ENCODE peak calls at places on chromosomes 13 and 19, in seven cellular contexts. One of them, this sample, is unnamed.

GRCh38 chr13:38670627-38671026 is 16.2 kb upstream of the FREM2 start:
- DNase-seq in tibial nerve: no peak
- DNase-seq in activated T-helper 1 cell treated with anti-CD3 and anti-CD28 coated beads, Interleukin-2, amount 50 U/mL, for 16 hours: no peak
- DNase-seq in kidney: no peak
- DNase-seq in effector memory CD8-positive, alpha-beta T cell: no peak
- DNase-seq in hepatocyte: no peak
- DNase-seq in activated CD8-positive, alpha-beta memory T cell treated with anti-CD3 and anti-CD28 coated beads for 4 hours: no peak
- DNase-seq in this sample: no peak

GRCh38 chr19:1393841-1394240 is 7.5 kb downstream of the GAMT start:
- DNase-seq in effector memory CD8-positive, alpha-beta T cell: no peak
- DNase-seq in activated CD8-positive, alpha-beta memory T cell treated with anti-CD3 and anti-CD28 coated beads for 4 hours: no peak
- DNase-seq in activated T-helper 1 cell treated with anti-CD3 and anti-CD28 coated beads, Interleukin-2, amount 50 U/mL, for 16 hours: no peak
- DNase-seq in hepatocyte: no peak
- DNase-seq in kidney: peak
- DNase-seq in tibial nerve: no peak
- DNase-seq in this sample: no peak

GRCh38 chr13:82698941-82699340 is 1183.3 kb downstream of the SLITRK1 start:
- DNase-seq in kidney: no peak
- DNase-seq in tibial nerve: no peak
- DNase-seq in effector memory CD8-positive, alpha-beta T cell: no peak
- DNase-seq in activated T-helper 1 cell treated with anti-CD3 and anti-CD28 coated beads, Interleukin-2, amount 50 U/mL, for 16 hours: no peak
- DNase-seq in hepatocyte: no peak
- DNase-seq in activated CD8-positive, alpha-beta memory T cell treated with anti-CD3 and anti-CD28 coated beads for 4 hours: no peak
- DNase-seq in this sample: no peak

GRCh38 chr19:49847731-49848696 is 2.9 kb upstream of the PTOV1 start:
- DNase-seq in tibial nerve: no peak
- DNase-seq in effector memory CD8-positive, alpha-beta T cell: no peak
- DNase-seq in kidney: no peak
- DNase-seq in activated T-helper 1 cell treated with anti-CD3 and anti-CD28 coated beads, Interleukin-2, amount 50 U/mL, for 16 hours: no peak
- DNase-seq in activated CD8-positive, alpha-beta memory T cell treated with anti-CD3 and anti-CD28 coated beads for 4 hours: no peak
- DNase-seq in hepatocyte: no peak
- DNase-seq in this sample: no peak

GRCh38 chr19:53881482-53882390 is at the start of gene PRKCG:
- DNase-seq in activated T-helper 1 cell treated with anti-CD3 and anti-CD28 coated beads, Interleukin-2, amount 50 U/mL, for 16 hours: peak
- DNase-seq in kidney: peak
- DNase-seq in effector memory CD8-positive, alpha-beta T cell: peak
- DNase-seq in activated CD8-positive, alpha-beta memory T cell treated with anti-CD3 and anti-CD28 coated beads for 4 hours: no peak
- DNase-seq in tibial nerve: no peak
- DNase-seq in hepatocyte: peak
- DNase-seq in this sample: no peak

GRCh38 chr13:46551410-46552301 is 1.3 kb upstream of the LRCH1 start:
- DNase-seq in activated CD8-positive, alpha-beta memory T cell treated with anti-CD3 and anti-CD28 coated beads for 4 hours: peak
- DNase-seq in kidney: peak
- DNase-seq in hepatocyte: peak
- DNase-seq in tibial nerve: peak
- DNase-seq in activated T-helper 1 cell treated with anti-CD3 and anti-CD28 coated beads, Interleukin-2, amount 50 U/mL, for 16 hours: peak
- DNase-seq in effector memory CD8-positive, alpha-beta T cell: peak
- DNase-seq in this sample: peak

GRCh38 chr13:61084983-61085382 is 330.7 kb downstream of the PCDH20 start:
- DNase-seq in effector memory CD8-positive, alpha-beta T cell: no peak
- DNase-seq in kidney: no peak
- DNase-seq in hepatocyte: no peak
- DNase-seq in activated CD8-positive, alpha-beta memory T cell treated with anti-CD3 and anti-CD28 coated beads for 4 hours: no peak
- DNase-seq in activated T-helper 1 cell treated with anti-CD3 and anti-CD28 coated beads, Interleukin-2, amount 50 U/mL, for 16 hours: no peak
- DNase-seq in tibial nerve: no peak
- DNase-seq in this sample: no peak

GRCh38 chr13:71240906-71241305 is 626.1 kb downstream of the DACH1 start:
- DNase-seq in effector memory CD8-positive, alpha-beta T cell: no peak
- DNase-seq in hepatocyte: peak
- DNase-seq in activated T-helper 1 cell treated with anti-CD3 and anti-CD28 coated beads, Interleukin-2, amount 50 U/mL, for 16 hours: no peak
- DNase-seq in activated CD8-positive, alpha-beta memory T cell treated with anti-CD3 and anti-CD28 coated beads for 4 hours: no peak
- DNase-seq in tibial nerve: no peak
- DNase-seq in kidney: no peak
- DNase-seq in this sample: no peak

GRCh38 chr13:108959254-108959653 is 329.8 kb downstream of the MYO16 start:
- DNase-seq in kidney: no peak
- DNase-seq in effector memory CD8-positive, alpha-beta T cell: no peak
- DNase-seq in hepatocyte: no peak
- DNase-seq in tibial nerve: no peak
- DNase-seq in activated CD8-positive, alpha-beta memory T cell treated with anti-CD3 and anti-CD28 coated beads for 4 hours: no peak
- DNase-seq in activated T-helper 1 cell treated with anti-CD3 and anti-CD28 coated beads, Interleukin-2, amount 50 U/mL, for 16 hours: no peak
- DNase-seq in this sample: no peak

GRCh38 chr13:107838592-107839161 is 376.7 kb downstream of the LIG4 start:
- DNase-seq in activated T-helper 1 cell treated with anti-CD3 and anti-CD28 coated beads, Interleukin-2, amount 50 U/mL, for 16 hours: no peak
- DNase-seq in activated CD8-positive, alpha-beta memory T cell treated with anti-CD3 and anti-CD28 coated beads for 4 hours: no peak
- DNase-seq in tibial nerve: no peak
- DNase-seq in kidney: no peak
- DNase-seq in hepatocyte: no peak
- DNase-seq in effector memory CD8-positive, alpha-beta T cell: no peak
- DNase-seq in this sample: no peak

GRCh38 chr13:69199664-69200063 is 908.0 kb upstream of the ATXN8OS start:
- DNase-seq in activated CD8-positive, alpha-beta memory T cell treated with anti-CD3 and anti-CD28 coated beads for 4 hours: no peak
- DNase-seq in hepatocyte: no peak
- DNase-seq in effector memory CD8-positive, alpha-beta T cell: no peak
- DNase-seq in kidney: no peak
- DNase-seq in tibial nerve: no peak
- DNase-seq in activated T-helper 1 cell treated with anti-CD3 and anti-CD28 coated beads, Interleukin-2, amount 50 U/mL, for 16 hours: no peak
- DNase-seq in this sample: no peak

GRCh38 chr13:51453308-51453958 is 597 bp upstream of the INTS6 start:
- DNase-seq in tibial nerve: peak
- DNase-seq in kidney: peak
- DNase-seq in effector memory CD8-positive, alpha-beta T cell: peak
- DNase-seq in hepatocyte: peak
- DNase-seq in activated CD8-positive, alpha-beta memory T cell treated with anti-CD3 and anti-CD28 coated beads for 4 hours: peak
- DNase-seq in activated T-helper 1 cell treated with anti-CD3 and anti-CD28 coated beads, Interleukin-2, amount 50 U/mL, for 16 hours: peak
- DNase-seq in this sample: peak

GRCh38 chr13:62357887-62358645 is 942.4 kb upstream of the PCDH20 start:
- DNase-seq in tibial nerve: no peak
- DNase-seq in effector memory CD8-positive, alpha-beta T cell: no peak
- DNase-seq in kidney: no peak
- DNase-seq in activated T-helper 1 cell treated with anti-CD3 and anti-CD28 coated beads, Interleukin-2, amount 50 U/mL, for 16 hours: no peak
- DNase-seq in activated CD8-positive, alpha-beta memory T cell treated with anti-CD3 and anti-CD28 coated beads for 4 hours: no peak
- DNase-seq in hepatocyte: peak
- DNase-seq in this sample: no peak

GRCh38 chr19:55962186-55962585 is 14.6 kb downstream of the NLRP8 start:
- DNase-seq in effector memory CD8-positive, alpha-beta T cell: no peak
- DNase-seq in activated CD8-positive, alpha-beta memory T cell treated with anti-CD3 and anti-CD28 coated beads for 4 hours: no peak
- DNase-seq in kidney: no peak
- DNase-seq in tibial nerve: no peak
- DNase-seq in hepatocyte: no peak
- DNase-seq in activated T-helper 1 cell treated with anti-CD3 and anti-CD28 coated beads, Interleukin-2, amount 50 U/mL, for 16 hours: no peak
- DNase-seq in this sample: no peak

GRCh38 chr19:42343344-42344110 is 18.1 kb downstream of the MEGF8 start:
- DNase-seq in effector memory CD8-positive, alpha-beta T cell: no peak
- DNase-seq in activated T-helper 1 cell treated with anti-CD3 and anti-CD28 coated beads, Interleukin-2, amount 50 U/mL, for 16 hours: no peak
- DNase-seq in activated CD8-positive, alpha-beta memory T cell treated with anti-CD3 and anti-CD28 coated beads for 4 hours: no peak
- DNase-seq in hepatocyte: peak
- DNase-seq in kidney: no peak
- DNase-seq in tibial nerve: no peak
- DNase-seq in this sample: no peak

GRCh38 chr19:51417107-51417806 is at the start of gene SIGLEC10:
- DNase-seq in activated CD8-positive, alpha-beta memory T cell treated with anti-CD3 and anti-CD28 coated beads for 4 hours: no peak
- DNase-seq in tibial nerve: no peak
- DNase-seq in kidney: peak
- DNase-seq in hepatocyte: no peak
- DNase-seq in activated T-helper 1 cell treated with anti-CD3 and anti-CD28 coated beads, Interleukin-2, amount 50 U/mL, for 16 hours: no peak
- DNase-seq in effector memory CD8-positive, alpha-beta T cell: no peak
- DNase-seq in this sample: no peak

GRCh38 chr13:113999618-113999910 is 25.7 kb upstream of the C13orf46 start:
- DNase-seq in activated CD8-positive, alpha-beta memory T cell treated with anti-CD3 and anti-CD28 coated beads for 4 hours: no peak
- DNase-seq in hepatocyte: no peak
- DNase-seq in effector memory CD8-positive, alpha-beta T cell: no peak
- DNase-seq in tibial nerve: no peak
- DNase-seq in kidney: peak
- DNase-seq in activated T-helper 1 cell treated with anti-CD3 and anti-CD28 coated beads, Interleukin-2, amount 50 U/mL, for 16 hours: no peak
- DNase-seq in this sample: peak

GRCh38 chr13:48580886-48581285 is 48.0 kb upstream of the RCBTB2 start:
- DNase-seq in hepatocyte: no peak
- DNase-seq in kidney: no peak
- DNase-seq in effector memory CD8-positive, alpha-beta T cell: no peak
- DNase-seq in tibial nerve: no peak
- DNase-seq in activated T-helper 1 cell treated with anti-CD3 and anti-CD28 coated beads, Interleukin-2, amount 50 U/mL, for 16 hours: no peak
- DNase-seq in activated CD8-positive, alpha-beta memory T cell treated with anti-CD3 and anti-CD28 coated beads for 4 hours: no peak
- DNase-seq in this sample: no peak

GRCh38 chr13:79637086-79637763 is 156.3 kb downstream of the NDFIP2 start:
- DNase-seq in hepatocyte: no peak
- DNase-seq in activated CD8-positive, alpha-beta memory T cell treated with anti-CD3 and anti-CD28 coated beads for 4 hours: no peak
- DNase-seq in effector memory CD8-positive, alpha-beta T cell: no peak
- DNase-seq in kidney: peak
- DNase-seq in activated T-helper 1 cell treated with anti-CD3 and anti-CD28 coated beads, Interleukin-2, amount 50 U/mL, for 16 hours: no peak
- DNase-seq in tibial nerve: no peak
- DNase-seq in this sample: no peak

GRCh38 chr19:4976412-4977298 is 7.7 kb downstream of the KDM4B start:
- DNase-seq in activated T-helper 1 cell treated with anti-CD3 and anti-CD28 coated beads, Interleukin-2, amount 50 U/mL, for 16 hours: no peak
- DNase-seq in tibial nerve: peak
- DNase-seq in effector memory CD8-positive, alpha-beta T cell: no peak
- DNase-seq in hepatocyte: peak
- DNase-seq in kidney: peak
- DNase-seq in activated CD8-positive, alpha-beta memory T cell treated with anti-CD3 and anti-CD28 coated beads for 4 hours: no peak
- DNase-seq in this sample: peak

GRCh38 chr13:110590577-110590976 is 24.8 kb upstream of the NAXD start:
- DNase-seq in activated T-helper 1 cell treated with anti-CD3 and anti-CD28 coated beads, Interleukin-2, amount 50 U/mL, for 16 hours: no peak
- DNase-seq in tibial nerve: no peak
- DNase-seq in activated CD8-positive, alpha-beta memory T cell treated with anti-CD3 and anti-CD28 coated beads for 4 hours: no peak
- DNase-seq in hepatocyte: no peak
- DNase-seq in effector memory CD8-positive, alpha-beta T cell: no peak
- DNase-seq in kidney: peak
- DNase-seq in this sample: no peak

GRCh38 chr13:113585828-113586355 is 1.3 kb downstream of the TFDP1 start:
- DNase-seq in hepatocyte: no peak
- DNase-seq in tibial nerve: no peak
- DNase-seq in activated T-helper 1 cell treated with anti-CD3 and anti-CD28 coated beads, Interleukin-2, amount 50 U/mL, for 16 hours: no peak
- DNase-seq in effector memory CD8-positive, alpha-beta T cell: no peak
- DNase-seq in kidney: peak
- DNase-seq in activated CD8-positive, alpha-beta memory T cell treated with anti-CD3 and anti-CD28 coated beads for 4 hours: no peak
- DNase-seq in this sample: no peak

GRCh38 chr13:75307370-75307984 is 174.5 kb downstream of the TBC1D4 start:
- DNase-seq in activated CD8-positive, alpha-beta memory T cell treated with anti-CD3 and anti-CD28 coated beads for 4 hours: no peak
- DNase-seq in kidney: no peak
- DNase-seq in hepatocyte: no peak
- DNase-seq in tibial nerve: no peak
- DNase-seq in effector memory CD8-positive, alpha-beta T cell: no peak
- DNase-seq in activated T-helper 1 cell treated with anti-CD3 and anti-CD28 coated beads, Interleukin-2, amount 50 U/mL, for 16 hours: no peak
- DNase-seq in this sample: no peak

GRCh38 chr13:111632906-111633305 is 312.5 kb downstream of the TEX29 start:
- DNase-seq in tibial nerve: no peak
- DNase-seq in kidney: no peak
- DNase-seq in activated T-helper 1 cell treated with anti-CD3 and anti-CD28 coated beads, Interleukin-2, amount 50 U/mL, for 16 hours: no peak
- DNase-seq in activated CD8-positive, alpha-beta memory T cell treated with anti-CD3 and anti-CD28 coated beads for 4 hours: no peak
- DNase-seq in effector memory CD8-positive, alpha-beta T cell: no peak
- DNase-seq in hepatocyte: peak
- DNase-seq in this sample: no peak

GRCh38 chr13:96181886-96182285 is 92.0 kb downstream of the HS6ST3 start:
- DNase-seq in effector memory CD8-positive, alpha-beta T cell: no peak
- DNase-seq in tibial nerve: no peak
- DNase-seq in hepatocyte: no peak
- DNase-seq in activated CD8-positive, alpha-beta memory T cell treated with anti-CD3 and anti-CD28 coated beads for 4 hours: no peak
- DNase-seq in kidney: no peak
- DNase-seq in activated T-helper 1 cell treated with anti-CD3 and anti-CD28 coated beads, Interleukin-2, amount 50 U/mL, for 16 hours: no peak
- DNase-seq in this sample: no peak

GRCh38 chr13:49641810-49642291 is 13.5 kb downstream of the ARL11 start:
- DNase-seq in tibial nerve: peak
- DNase-seq in kidney: no peak
- DNase-seq in effector memory CD8-positive, alpha-beta T cell: no peak
- DNase-seq in activated CD8-positive, alpha-beta memory T cell treated with anti-CD3 and anti-CD28 coated beads for 4 hours: no peak
- DNase-seq in hepatocyte: peak
- DNase-seq in activated T-helper 1 cell treated with anti-CD3 and anti-CD28 coated beads, Interleukin-2, amount 50 U/mL, for 16 hours: no peak
- DNase-seq in this sample: no peak

GRCh38 chr13:34857561-34857960 is 84.5 kb upstream of the NBEA start:
- DNase-seq in hepatocyte: no peak
- DNase-seq in activated T-helper 1 cell treated with anti-CD3 and anti-CD28 coated beads, Interleukin-2, amount 50 U/mL, for 16 hours: no peak
- DNase-seq in kidney: no peak
- DNase-seq in activated CD8-positive, alpha-beta memory T cell treated with anti-CD3 and anti-CD28 coated beads for 4 hours: no peak
- DNase-seq in effector memory CD8-positive, alpha-beta T cell: no peak
- DNase-seq in tibial nerve: no peak
- DNase-seq in this sample: no peak

GRCh38 chr13:20124303-20124702 is 36.5 kb downstream of the GJA3 start:
- DNase-seq in activated CD8-positive, alpha-beta memory T cell treated with anti-CD3 and anti-CD28 coated beads for 4 hours: no peak
- DNase-seq in hepatocyte: no peak
- DNase-seq in tibial nerve: no peak
- DNase-seq in kidney: no peak
- DNase-seq in activated T-helper 1 cell treated with anti-CD3 and anti-CD28 coated beads, Interleukin-2, amount 50 U/mL, for 16 hours: no peak
- DNase-seq in effector memory CD8-positive, alpha-beta T cell: no peak
- DNase-seq in this sample: no peak

GRCh38 chr13:48493851-48494250 is 39.0 kb downstream of the RCBTB2 start:
- DNase-seq in effector memory CD8-positive, alpha-beta T cell: no peak
- DNase-seq in activated CD8-positive, alpha-beta memory T cell treated with anti-CD3 and anti-CD28 coated beads for 4 hours: no peak
- DNase-seq in kidney: no peak
- DNase-seq in tibial nerve: no peak
- DNase-seq in activated T-helper 1 cell treated with anti-CD3 and anti-CD28 coated beads, Interleukin-2, amount 50 U/mL, for 16 hours: no peak
- DNase-seq in hepatocyte: no peak
- DNase-seq in this sample: no peak

GRCh38 chr19:50835785-50836542 is 2.6 kb upstream of the KLK15 start:
- DNase-seq in activated CD8-positive, alpha-beta memory T cell treated with anti-CD3 and anti-CD28 coated beads for 4 hours: peak
- DNase-seq in effector memory CD8-positive, alpha-beta T cell: peak
- DNase-seq in kidney: no peak
- DNase-seq in hepatocyte: peak
- DNase-seq in activated T-helper 1 cell treated with anti-CD3 and anti-CD28 coated beads, Interleukin-2, amount 50 U/mL, for 16 hours: peak
- DNase-seq in tibial nerve: peak
- DNase-seq in this sample: peak

GRCh38 chr13:51848674-51849073 is 3.7 kb upstream of the TMEM272 start:
- DNase-seq in tibial nerve: no peak
- DNase-seq in kidney: no peak
- DNase-seq in effector memory CD8-positive, alpha-beta T cell: no peak
- DNase-seq in activated T-helper 1 cell treated with anti-CD3 and anti-CD28 coated beads, Interleukin-2, amount 50 U/mL, for 16 hours: no peak
- DNase-seq in activated CD8-positive, alpha-beta memory T cell treated with anti-CD3 and anti-CD28 coated beads for 4 hours: no peak
- DNase-seq in hepatocyte: no peak
- DNase-seq in this sample: no peak

GRCh38 chr13:30715837-30716236 is 19.5 kb upstream of the ALOX5AP start:
- DNase-seq in effector memory CD8-positive, alpha-beta T cell: no peak
- DNase-seq in activated T-helper 1 cell treated with anti-CD3 and anti-CD28 coated beads, Interleukin-2, amount 50 U/mL, for 16 hours: no peak
- DNase-seq in hepatocyte: no peak
- DNase-seq in kidney: peak
- DNase-seq in activated CD8-positive, alpha-beta memory T cell treated with anti-CD3 and anti-CD28 coated beads for 4 hours: no peak
- DNase-seq in tibial nerve: no peak
- DNase-seq in this sample: no peak

GRCh38 chr13:74134226-74134776 is at the start of gene KLF12:
- DNase-seq in activated T-helper 1 cell treated with anti-CD3 and anti-CD28 coated beads, Interleukin-2, amount 50 U/mL, for 16 hours: peak
- DNase-seq in kidney: peak
- DNase-seq in effector memory CD8-positive, alpha-beta T cell: peak
- DNase-seq in activated CD8-positive, alpha-beta memory T cell treated with anti-CD3 and anti-CD28 coated beads for 4 hours: peak
- DNase-seq in tibial nerve: peak
- DNase-seq in hepatocyte: peak
- DNase-seq in this sample: peak

GRCh38 chr13:29707876-29708543 is 112.5 kb upstream of the SLC7A1 start:
- DNase-seq in kidney: no peak
- DNase-seq in effector memory CD8-positive, alpha-beta T cell: peak
- DNase-seq in tibial nerve: no peak
- DNase-seq in hepatocyte: peak
- DNase-seq in activated T-helper 1 cell treated with anti-CD3 and anti-CD28 coated beads, Interleukin-2, amount 50 U/mL, for 16 hours: peak
- DNase-seq in activated CD8-positive, alpha-beta memory T cell treated with anti-CD3 and anti-CD28 coated beads for 4 hours: peak
- DNase-seq in this sample: peak

GRCh38 chr19:35908977-35909683 is 1.0 kb upstream of the TYROBP start:
- DNase-seq in activated T-helper 1 cell treated with anti-CD3 and anti-CD28 coated beads, Interleukin-2, amount 50 U/mL, for 16 hours: no peak
- DNase-seq in kidney: peak
- DNase-seq in activated CD8-positive, alpha-beta memory T cell treated with anti-CD3 and anti-CD28 coated beads for 4 hours: no peak
- DNase-seq in hepatocyte: no peak
- DNase-seq in effector memory CD8-positive, alpha-beta T cell: no peak
- DNase-seq in tibial nerve: peak
- DNase-seq in this sample: no peak

GRCh38 chr13:110187501-110188161 is 119.3 kb downstream of the COL4A1 start:
- DNase-seq in kidney: no peak
- DNase-seq in tibial nerve: no peak
- DNase-seq in effector memory CD8-positive, alpha-beta T cell: no peak
- DNase-seq in activated CD8-positive, alpha-beta memory T cell treated with anti-CD3 and anti-CD28 coated beads for 4 hours: no peak
- DNase-seq in activated T-helper 1 cell treated with anti-CD3 and anti-CD28 coated beads, Interleukin-2, amount 50 U/mL, for 16 hours: no peak
- DNase-seq in hepatocyte: peak
- DNase-seq in this sample: no peak